ENCODE peak calls at places on chromosomes 16 and 17, in five cellular contexts. N is fibroblast of pulmonary artery; L is OCI-LY7; T is heart right ventricle; J is CD8-positive, alpha-beta T cell. D is an unnamed sample.

GRCh38 chr17:10754861-10755591 is 25.2 kb upstream of the TMEM220 start:
- DNase-seq in N (no peak), L (no peak), T (no peak), J (no peak), D (no peak)

GRCh38 chr16:88941933-88942909 is 34.8 kb downstream of the CBFA2T3 start:
- DNase-seq in N (peak; percentile 12), L (peak; percentile 84), T (peak; percentile 48), J (peak; percentile 56), D (no peak)

GRCh38 chr16:28202147-28202746 is 9.5 kb downstream of the XPO6 start:
- DNase-seq in N (no peak), L (no peak), T (no peak), J (peak; percentile 42), D (no peak)

GRCh38 chr16:57527610-57528360 is 8.6 kb downstream of the CCDC102A start:
- DNase-seq in N (no peak), L (no peak), T (no peak), J (no peak), D (no peak)

GRCh38 chr17:71398706-71399620 is 721.9 kb upstream of the SOX9 start:
- DNase-seq in N (peak; percentile 6), L (no peak), T (no peak), J (no peak), D (no peak)

GRCh38 chr17:18158022-18158600 is 25.5 kb upstream of the ALKBH5 start:
- DNase-seq in N (peak; percentile 86), L (peak; percentile 92), T (peak; percentile 93), J (peak; percentile 96), D (peak; percentile 84)

GRCh38 chr17:73814070-73814469 is 169.8 kb upstream of the SDK2 start:
- DNase-seq in N (no peak), L (peak; percentile 37), T (no peak), J (no peak), D (no peak)

GRCh38 chr17:4946312-4946976 is 1.9 kb downstream of the PFN1 start:
- DNase-seq in N (no peak), L (peak; percentile 23), T (no peak), J (no peak), D (no peak)

GRCh38 chr17:36600936-36601302 is 464 bp upstream of the MRM1 start:
- DNase-seq in N (no peak), L (peak; percentile 65), T (no peak), J (peak; percentile 45), D (no peak)

GRCh38 chr17:28219771-28220170 is 99.2 kb upstream of the TMEM97 start:
- DNase-seq in N (no peak), L (no peak), T (no peak), J (no peak), D (no peak)

GRCh38 chr16:68782198-68783174 is 45.4 kb downstream of the CDH1 start:
- DNase-seq in N (no peak), L (peak; percentile 60), T (no peak), J (no peak), D (no peak)

GRCh38 chr16:22736791-22737190 is 77.2 kb upstream of the HS3ST2 start:
- DNase-seq in N (no peak), L (no peak), T (no peak), J (no peak), D (no peak)

GRCh38 chr16:10577305-10578202 is 2.8 kb downstream of the EMP2 start:
- DNase-seq in N (no peak), L (no peak), T (peak; percentile 66), J (no peak), D (no peak)

DNA sequence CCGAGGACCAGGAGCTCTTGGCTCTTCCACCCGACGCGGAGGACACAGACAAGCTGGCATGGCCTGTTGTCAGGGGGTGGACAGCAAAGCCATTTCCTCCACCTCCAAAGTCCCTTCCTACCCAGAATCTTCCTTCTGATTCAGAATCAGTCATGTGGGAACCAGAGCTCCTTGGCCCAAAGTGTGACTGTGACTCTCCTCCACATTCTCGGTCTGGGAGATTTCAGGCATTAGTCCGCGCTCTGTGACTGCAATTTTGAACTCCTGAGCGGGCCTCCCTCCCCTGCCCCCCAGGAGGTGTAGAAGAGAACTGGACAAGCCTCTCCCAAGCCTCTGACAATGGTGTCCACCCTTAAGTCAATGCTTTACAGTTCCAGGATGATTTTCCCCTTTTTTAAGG is 9.1 kb downstream of the DNAH17 start:
- DNase-seq in N (no peak), L (no peak), T (no peak), J (no peak), D (no peak)
- TF ChIP-seq CTCF in N (no peak), L (no peak), T (no peak), J (no peak), D (no peak)

GRCh38 chr17:7838291-7839075 is 4.5 kb downstream of the KDM6B start:
- DNase-seq in N (peak; percentile 86), L (peak; percentile 91), T (no peak), J (peak; percentile 43), D (no peak)
- TF ChIP-seq CTCF in N (no peak), L (no peak), T (no peak), J (no peak), D (no peak)

GRCh38 chr17:56000411-56000810 is 152.9 kb upstream of the ANKFN1 start:
- DNase-seq in N (no peak), L (no peak), T (no peak), J (no peak), D (no peak)

DNA sequence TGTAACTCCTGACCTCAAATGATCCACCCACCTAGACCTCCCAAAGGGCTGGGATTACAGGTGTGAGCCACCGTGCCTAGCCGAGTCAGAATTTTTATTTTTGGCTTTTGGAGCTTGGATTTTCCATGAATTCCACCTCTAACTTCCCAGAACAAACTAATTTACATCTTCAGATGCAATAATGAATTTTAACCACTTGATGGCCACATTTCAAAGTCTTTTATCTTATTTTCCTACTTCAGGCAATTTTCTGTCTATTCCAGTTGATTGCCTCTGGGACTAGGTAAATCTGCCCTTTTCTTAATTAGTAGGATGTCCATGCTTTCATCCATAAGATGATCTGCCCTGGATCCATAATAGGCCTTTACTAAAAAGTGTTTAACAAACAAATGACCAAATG is 156.4 kb upstream of the ANKFN1 start:
- DNase-seq in N (no peak), L (no peak), T (no peak), J (no peak), D (no peak)
- TF ChIP-seq CTCF in N (no peak), L (peak; percentile 44), T (no peak), J (no peak), D (peak; percentile 23)

GRCh38 chr17:56834380-56835258 is 668 bp downstream of the DGKE start:
- DNase-seq in N (peak; percentile 24), L (peak; percentile 69), T (peak; percentile 32), J (peak; percentile 79), D (peak; percentile 27)
- TF ChIP-seq CTCF in N (no peak), L (no peak), T (no peak), J (peak; percentile 13), D (peak; percentile 12)